ENCODE peak calls at places on chromosomes 13 and 19, in nine cellular contexts. S is endodermal cell; O is GM06990; V is BE2C; W is astrocyte of the spinal cord; H is aorta; X is CD8-positive, alpha-beta memory T cell; I is bronchial epithelial cell; N is WERI-Rb-1. J is an unnamed sample.

GRCh38 chr13:30355405-30355741 is 48.0 kb upstream of the KATNAL1 start:
- DNase-seq in X (no peak), H (no peak), N (peak), S (peak), V (peak), W (no peak), O (peak), I (no peak), J (no peak)

GRCh38 chr13:75752848-75753247 is 116.7 kb downstream of the LMO7 start:
- DNase-seq in X (no peak), W (no peak), N (no peak), O (no peak), I (no peak), S (no peak), V (no peak), H (no peak), J (no peak)

GRCh38 chr19:20077791-20078463 is at the start of gene ZNF90:
- DNase-seq in N (no peak), S (peak), X (peak), H (peak), O (peak), I (peak), V (peak), W (peak), J (peak)

GRCh38 chr13:24495151-24495729 is 17.3 kb downstream of the PARP4 start:
- DNase-seq in V (no peak), W (no peak), S (no peak), X (no peak), O (no peak), H (no peak), I (peak), N (no peak), J (no peak)

GRCh38 chr13:102152790-102153189 is 249.1 kb downstream of the FGF14 start:
- DNase-seq in N (no peak), H (no peak), I (no peak), V (no peak), S (no peak), X (no peak), O (no peak), W (no peak), J (no peak)

GRCh38 chr13:48726711-48727110 is 73.0 kb downstream of the CYSLTR2 start:
- DNase-seq in W (no peak), X (no peak), N (no peak), I (no peak), V (no peak), O (no peak), S (no peak), H (no peak), J (no peak)

GRCh38 chr19:53870485-53870844 is 2.8 kb downstream of the MYADM start:
- DNase-seq in S (peak), X (peak), N (no peak), O (no peak), V (no peak), H (peak), I (no peak), W (no peak), J (no peak)

GRCh38 chr19:8387688-8388611 is 2.2 kb upstream of the RAB11B start:
- DNase-seq in V (no peak), O (no peak), S (no peak), N (no peak), I (no peak), W (no peak), X (no peak), H (no peak), J (no peak)

GRCh38 chr13:99360696-99361095 is 53.5 kb upstream of the GPR183 start:
- DNase-seq in I (no peak), N (no peak), O (no peak), S (peak), W (no peak), X (no peak), V (no peak), H (no peak), J (no peak)

GRCh38 chr13:99993660-99994455 is 12.3 kb downstream of the ZIC2 start:
- DNase-seq in S (no peak), V (no peak), N (no peak), I (no peak), W (peak), O (no peak), X (no peak), H (no peak), J (no peak)

GRCh38 chr19:41194157-41194552 is 1.1 kb downstream of the CYP2S1 start:
- DNase-seq in I (no peak), S (no peak), N (no peak), X (no peak), W (no peak), V (no peak), H (no peak), O (no peak), J (no peak)

GRCh38 chr13:96848275-96848674 is 146.0 kb downstream of the OXGR1 start:
- DNase-seq in I (no peak), W (no peak), X (no peak), N (no peak), V (no peak), H (no peak), O (no peak), S (no peak), J (no peak)

GRCh38 chr19:39197808-39198207 is 1.0 kb downstream of the NCCRP1 start:
- DNase-seq in N (peak), H (no peak), S (peak), X (no peak), I (no peak), O (no peak), V (no peak), W (no peak), J (no peak)

GRCh38 chr19:52069653-52070052 is 21.0 kb upstream of the ZNF432 start:
- DNase-seq in X (no peak), N (no peak), W (no peak), S (no peak), I (no peak), H (no peak), V (no peak), O (no peak), J (no peak)

GRCh38 chr19:34241513-34242337 is 12.6 kb upstream of the GARRE1 start:
- DNase-seq in H (no peak), S (peak), N (peak), X (no peak), I (peak), V (peak), O (peak), W (no peak), J (no peak)

GRCh38 chr13:42798118-42798517 is 16.7 kb downstream of the FAM216B start:
- DNase-seq in H (no peak), I (no peak), N (no peak), V (no peak), X (no peak), W (no peak), O (no peak), S (no peak), J (no peak)

GRCh38 chr13:37914781-37915391 is 45.3 kb upstream of the TRPC4 start:
- DNase-seq in S (peak), W (no peak), N (no peak), I (peak), H (no peak), X (no peak), O (no peak), V (no peak), J (no peak)

GRCh38 chr13:77919351-77920294 is 992 bp upstream of the EDNRB start:
- DNase-seq in H (peak), N (peak), O (no peak), W (peak), V (peak), X (no peak), S (peak), I (no peak), J (no peak)

GRCh38 chr19:3062165-3063105 is at the start of gene TLE5:
- DNase-seq in H (peak), V (peak), X (peak), N (peak), S (peak), O (peak), I (no peak), W (no peak), J (no peak)

GRCh38 chr19:49362926-49363264 is 679 bp upstream of the TEAD2 start:
- DNase-seq in S (no peak), V (no peak), O (no peak), W (no peak), I (no peak), X (no peak), H (peak), N (no peak), J (no peak)

GRCh38 chr19:14167594-14168138 is 31.3 kb upstream of the ASF1B start:
- DNase-seq in H (no peak), O (no peak), I (no peak), S (no peak), V (no peak), W (no peak), N (no peak), X (peak), J (no peak)

GRCh38 chr13:79972066-79972569 is 368.8 kb downstream of the SPRY2 start:
- DNase-seq in W (no peak), H (no peak), I (no peak), X (no peak), V (no peak), S (no peak), N (no peak), O (no peak), J (no peak)

GRCh38 chr19:35511337-35511736 is 2.1 kb downstream of the DMKN start:
- DNase-seq in N (no peak), H (no peak), X (no peak), V (no peak), W (no peak), S (no peak), O (no peak), I (no peak), J (no peak)

GRCh38 chr19:31988256-31988655 is 357.2 kb upstream of the ZNF507 start:
- DNase-seq in W (no peak), V (no peak), H (no peak), X (no peak), I (no peak), O (no peak), S (no peak), N (no peak), J (no peak)

GRCh38 chr19:8517551-8518442 is 3.8 kb upstream of the ZNF414 start:
- DNase-seq in O (no peak), N (no peak), I (no peak), X (peak), S (no peak), V (no peak), W (no peak), H (no peak), J (peak)

DNA sequence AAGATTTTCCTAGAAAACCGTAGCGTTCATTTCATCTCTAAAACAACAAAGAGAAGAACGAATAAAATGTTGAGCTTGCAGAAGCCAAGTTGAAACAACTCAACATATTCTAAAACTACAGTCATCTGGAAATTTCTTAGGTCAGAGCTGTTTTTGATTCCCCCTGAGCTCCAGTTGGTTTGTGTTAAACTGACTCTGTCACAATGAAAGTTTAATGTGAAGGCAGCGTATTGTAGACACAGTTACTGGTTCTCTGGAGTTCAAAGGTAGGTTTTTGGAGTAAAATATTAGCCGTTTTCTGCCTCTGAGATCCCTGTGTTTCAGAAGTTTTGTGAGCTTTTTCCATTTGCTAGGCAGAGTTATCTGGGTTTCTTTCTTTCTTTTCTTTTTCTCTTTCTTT is 2.2 kb downstream of the ARHGEF7 start:
- DNase-seq in V (no peak), O (no peak), S (no peak), I (no peak), N (no peak), X (no peak), W (no peak), H (no peak), J (no peak)
- H3K4me3 ChIP-seq in V (no peak), O (no peak), S (no peak), I (no peak), N (no peak), X (no peak), W (no peak), H (no peak), J (no peak)

GRCh38 chr13:50123515-50123861 is 108.2 kb downstream of the KCNRG start:
- DNase-seq in O (no peak), I (no peak), X (no peak), S (no peak), W (no peak), V (no peak), H (no peak), N (no peak), J (no peak)

GRCh38 chr13:50122465-50122864 is 107.2 kb downstream of the KCNRG start:
- DNase-seq in O (no peak), X (no peak), H (no peak), V (no peak), N (no peak), S (peak), I (no peak), W (no peak), J (no peak)

GRCh38 chr13:50123862-50124535 is 108.8 kb downstream of the KCNRG start:
- DNase-seq in X (peak), N (peak), O (no peak), I (peak), W (peak), H (peak), V (no peak), S (peak), J (peak)

GRCh38 chr13:50124536-50125305 is 109.5 kb downstream of the KCNRG start:
- DNase-seq in W (peak), O (peak), I (peak), X (peak), S (peak), N (no peak), H (no peak), V (peak), J (no peak)

GRCh38 chr13:50123002-50123401 is 107.8 kb downstream of the KCNRG start:
- DNase-seq in X (no peak), O (no peak), H (no peak), N (no peak), I (no peak), V (no peak), S (no peak), W (no peak), J (no peak)
- H3K4me3 ChIP-seq in X (no peak), O (no peak), H (no peak), N (peak), I (no peak), V (no peak), S (peak), W (peak), J (no peak)

DNA sequence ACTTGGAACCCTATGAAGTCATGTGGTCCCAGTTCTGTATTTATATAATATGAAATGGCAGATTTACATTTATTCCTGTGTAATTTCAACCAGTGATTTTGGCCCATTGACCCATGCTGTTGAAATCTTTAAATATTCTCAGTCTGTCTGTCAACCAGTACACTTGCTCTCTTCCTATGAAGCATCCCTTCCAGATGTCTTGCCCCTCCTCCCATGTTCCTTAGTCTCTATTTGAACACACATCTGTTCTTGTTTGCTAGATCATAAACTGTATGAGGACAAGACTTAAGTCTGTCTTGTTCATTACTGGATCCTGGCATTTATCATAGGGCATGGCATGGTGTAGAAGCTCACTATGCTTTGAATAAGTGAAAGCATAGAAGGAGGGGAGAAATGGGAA is 35.0 kb downstream of the STARD13 start:
- DNase-seq in I (no peak), H (no peak), X (no peak), W (no peak), S (no peak), O (no peak), V (no peak), N (no peak), J (no peak)
- H3K4me3 ChIP-seq in I (no peak), H (no peak), X (no peak), W (no peak), S (no peak), O (no peak), V (no peak), N (no peak), J (no peak)

GRCh38 chr13:73200432-73200831 is 141.6 kb downstream of the KLF5 start:
- DNase-seq in O (no peak), V (no peak), W (peak), N (no peak), H (no peak), I (peak), X (no peak), S (no peak), J (no peak)
- H3K4me3 ChIP-seq in O (no peak), V (no peak), W (no peak), N (no peak), H (no peak), I (no peak), X (no peak), S (no peak), J (no peak)

GRCh38 chr19:47243776-47244547 is 12.4 kb upstream of the CCDC9 start:
- DNase-seq in S (peak), V (peak), O (peak), X (peak), I (peak), N (peak), H (peak), W (peak), J (peak)

GRCh38 chr19:47240561-47240960 is 9.6 kb upstream of the BBC3 start:
- DNase-seq in H (no peak), N (no peak), W (no peak), O (no peak), S (peak), V (no peak), I (no peak), X (no peak), J (no peak)

GRCh38 chr19:47240996-47241918 is 10.3 kb upstream of the BBC3 start:
- DNase-seq in I (peak), O (peak), S (peak), W (peak), X (peak), H (peak), N (peak), V (peak), J (peak)

GRCh38 chr19:47241919-47242644 is 11.1 kb upstream of the BBC3 start:
- DNase-seq in I (no peak), S (no peak), N (no peak), X (no peak), V (no peak), O (no peak), W (no peak), H (no peak), J (no peak)

GRCh38 chr19:47243364-47243775 is 12.4 kb upstream of the BBC3 start:
- DNase-seq in V (no peak), N (no peak), S (no peak), X (no peak), O (no peak), H (no peak), I (no peak), W (no peak), J (no peak)
- H3K4me3 ChIP-seq in V (peak), N (peak), S (peak), X (peak), O (peak), H (no peak), I (peak), W (peak), J (peak)

DNA sequence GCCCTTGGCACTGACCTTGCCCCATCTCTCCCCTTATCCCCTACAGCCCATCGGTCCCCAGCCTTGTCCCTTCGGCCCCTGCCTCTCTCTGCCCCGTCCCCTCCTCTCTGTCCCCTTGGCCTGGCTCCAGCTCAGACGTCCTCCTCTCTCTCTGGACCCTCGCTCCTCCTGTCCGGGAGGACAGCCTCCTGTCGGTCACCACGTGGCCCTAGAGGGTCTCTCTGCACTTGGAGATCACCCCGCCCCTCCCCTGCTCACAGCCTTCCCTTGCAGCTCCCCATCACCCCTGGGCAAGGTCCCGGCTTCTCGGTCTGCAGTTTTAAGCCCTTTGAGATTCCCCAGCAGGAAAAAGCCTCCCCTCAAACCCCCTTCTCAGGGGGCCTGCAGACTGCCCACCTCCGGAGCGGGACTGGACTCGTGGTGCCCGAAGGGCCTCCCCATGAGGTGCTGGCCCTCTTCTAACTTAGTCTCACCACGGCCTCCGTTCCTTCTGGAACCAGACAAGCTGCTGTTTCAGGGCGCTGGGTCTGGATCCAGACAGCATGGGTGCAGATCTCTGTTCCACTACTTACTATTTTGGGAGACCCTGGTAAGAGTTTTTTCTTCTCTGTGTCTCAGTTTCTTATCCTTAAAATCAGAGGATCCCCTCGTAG is 3.3 kb upstream of the KLK15 start:
- DNase-seq in V (no peak), X (no peak), W (no peak), I (no peak), N (no peak), O (no peak), H (no peak), S (peak), J (no peak)
- H3K4me3 ChIP-seq in V (no peak), X (no peak), W (no peak), I (no peak), N (no peak), O (no peak), H (no peak), S (peak), J (no peak)